ENCODE peak calls at places on chromosomes 3 and 15, in nine cellular contexts. H, L, I, Z, E, B, N, M and Q are unnamed samples.

GRCh38 chr15:67303490-67304363 is 49.1 kb downstream of the IQCH start:
- DNase-seq in N (peak; percentile 49), I (no peak), H (no peak), M (peak; percentile 32), L (no peak), Z (peak; percentile 6), B (peak; percentile 23), E (peak; percentile 10), Q (no peak)

GRCh38 chr3:186381424-186382216 is 19.6 kb upstream of the DGKG start:
- DNase-seq in E (peak; percentile 22), M (no peak), I (peak; percentile 48), L (no peak), B (peak; percentile 16), H (no peak), N (no peak), Z (no peak), Q (no peak)

GRCh38 chr3:5572168-5572567 is 384.7 kb downstream of the EDEM1 start:
- DNase-seq in E (no peak), N (no peak), H (no peak), I (no peak), B (no peak), L (no peak), M (no peak), Z (no peak), Q (no peak)

GRCh38 chr3:113516115-113516505 is 1.2 kb upstream of the SPICE1 start:
- DNase-seq in I (no peak), M (no peak), H (no peak), E (peak; percentile 42), Z (peak; percentile 12), B (no peak), N (peak; percentile 33), L (no peak), Q (no peak)

GRCh38 chr3:27633224-27633545 is 88.9 kb downstream of the EOMES start:
- DNase-seq in N (no peak), B (no peak), I (no peak), L (no peak), Z (no peak), M (peak; percentile 60), H (no peak), E (no peak), Q (no peak)

GRCh38 chr15:89781891-89782618 is 5.9 kb downstream of the MESP2 start:
- DNase-seq in H (no peak), Z (no peak), L (no peak), N (no peak), M (peak; percentile 76), E (peak; percentile 37), I (no peak), B (peak; percentile 94), Q (no peak)

GRCh38 chr15:76340198-76340801 is 3.7 kb downstream of the ISL2 start:
- DNase-seq in L (peak; percentile 71), I (peak; percentile 71), H (no peak), Z (no peak), E (peak; percentile 28), M (peak; percentile 25), B (peak; percentile 13), N (peak; percentile 67), Q (peak; percentile 79)

GRCh38 chr3:196517919-196518318 is 2.8 kb upstream of the SMCO1 start:
- DNase-seq in N (no peak), M (no peak), I (no peak), B (peak; percentile 68), L (no peak), H (no peak), E (no peak), Z (no peak), Q (no peak)

GRCh38 chr3:86845731-86846130 is 145.2 kb downstream of the VGLL3 start:
- DNase-seq in L (no peak), I (no peak), H (no peak), Z (no peak), M (no peak), N (no peak), B (no peak), E (no peak), Q (no peak)

GRCh38 chr15:69578792-69579587 is 126.4 kb downstream of the RPLP1 start:
- DNase-seq in M (peak; percentile 52), B (peak; percentile 21), L (no peak), N (peak; percentile 34), I (peak; percentile 89), E (peak; percentile 87), H (no peak), Z (no peak), Q (peak; percentile 94)

GRCh38 chr3:124620600-124621063 is 109.6 kb upstream of the UMPS start:
- DNase-seq in I (peak; percentile 56), H (no peak), E (peak; percentile 75), N (peak; percentile 67), B (no peak), L (no peak), M (peak; percentile 29), Z (peak; percentile 40), Q (peak; percentile 53)

GRCh38 chr3:98921957-98922356 is 20.5 kb upstream of the DCBLD2 start:
- DNase-seq in Z (peak; percentile 23), H (no peak), N (no peak), B (no peak), E (no peak), M (peak; percentile 55), I (no peak), L (no peak), Q (no peak)

GRCh38 chr3:94066829-94067470 is 4.1 kb downstream of the NSUN3 start:
- DNase-seq in Z (no peak), M (no peak), H (no peak), L (no peak), I (no peak), N (peak; percentile 29), B (no peak), E (no peak), Q (no peak)

GRCh38 chr3:51999861-52000260 is 4.2 kb upstream of the RPL29 start:
- DNase-seq in I (no peak), H (no peak), M (no peak), N (no peak), B (no peak), Z (no peak), L (no peak), E (no peak), Q (no peak)

GRCh38 chr3:44077267-44077666 is 164.4 kb upstream of the TOPAZ1 start:
- DNase-seq in I (no peak), B (no peak), L (no peak), M (no peak), Z (no peak), H (no peak), N (no peak), E (no peak), Q (no peak)

GRCh38 chr15:79184465-79184892 is 93.9 kb upstream of the RASGRF1 start:
- DNase-seq in N (peak; percentile 56), L (peak; percentile 75), M (peak; percentile 41), B (peak; percentile 42), H (peak; percentile 64), Z (peak; percentile 75), I (peak; percentile 61), E (peak; percentile 66), Q (peak; percentile 81)

GRCh38 chr3:128503751-128504532 is 10.9 kb upstream of the GATA2 start:
- DNase-seq in E (no peak), I (no peak), L (no peak), M (no peak), N (no peak), Z (no peak), H (no peak), B (no peak), Q (no peak)

GRCh38 chr3:143775401-143775970 is 72.8 kb downstream of the SLC9A9 start:
- DNase-seq in B (peak; percentile 44), H (no peak), I (no peak), L (no peak), N (peak; percentile 57), Z (no peak), E (no peak), M (peak; percentile 7), Q (no peak)

GRCh38 chr15:29480278-29480677 is 210.7 kb upstream of the NSMCE3 start:
- DNase-seq in L (no peak), M (no peak), Z (no peak), B (no peak), N (no peak), I (no peak), H (no peak), E (no peak), Q (no peak)

GRCh38 chr15:76577879-76578512 is 241.4 kb downstream of the ISL2 start:
- DNase-seq in M (no peak), Z (no peak), I (no peak), H (no peak), B (peak; percentile 1), L (no peak), E (no peak), N (no peak), Q (no peak)

GRCh38 chr3:33704891-33705290 is 13.2 kb downstream of the CLASP2 start:
- DNase-seq in I (no peak), L (no peak), N (no peak), M (no peak), Z (no peak), H (no peak), E (no peak), B (peak; percentile 34), Q (no peak)
- H3K9me3 ChIP-seq in I (no peaks in the 10 kb centered on the region), L (peaks cover 14% of the 10 kb centered on the region), N (no peaks in the 10 kb centered on the region), M (no peaks in the 10 kb centered on the region), Z (no peaks in the 10 kb centered on the region), H (peaks cover 36% of the 10 kb centered on the region), E (peaks cover 8% of the 10 kb centered on the region), B (peaks cover 7% of the 10 kb centered on the region), Q (peaks cover 1% of the 10 kb centered on the region)

DNA sequence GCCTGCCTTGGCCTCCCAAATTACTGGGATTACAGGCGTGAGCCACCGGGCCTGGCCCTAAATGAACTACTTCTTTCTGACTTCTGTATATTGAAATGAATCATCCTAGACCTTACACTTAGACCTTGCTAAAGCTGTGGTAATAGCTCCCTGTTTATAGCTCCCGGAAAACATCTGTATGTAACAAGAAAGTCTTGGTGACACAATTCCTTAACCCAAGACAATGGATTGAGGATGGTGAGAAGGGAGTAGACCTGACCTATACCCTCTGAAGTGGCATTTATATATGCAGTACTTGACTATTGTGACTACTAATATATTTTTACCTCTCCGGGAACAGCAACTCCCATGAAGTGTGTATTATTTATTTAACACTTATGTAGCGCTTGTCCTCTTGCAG is 48.0 kb upstream of the TBL1XR1 start:
- DNase-seq in M (no peak), L (no peak), E (no peak), N (no peak), B (no peak), I (no peak), H (no peak), Z (no peak), Q (no peak)
- H3K27ac ChIP-seq in M (no peak overlapping the region), L (no peak overlapping the region), E (peak overlapping the region; percentile 49), N (no peak overlapping the region), B (no peak overlapping the region), I (no peak overlapping the region), H (no peak overlapping the region), Z (no peak overlapping the region), Q (no peak overlapping the region)

GRCh38 chr3:189941679-189942078 is 179.0 kb downstream of the P3H2 start:
- DNase-seq in H (no peak), Z (no peak), L (no peak), N (peak; percentile 53), E (no peak), M (peak; percentile 89), B (peak; percentile 80), I (no peak), Q (no peak)
- H3K4me1 ChIP-seq in H (no peaks in the 10 kb centered on the region), Z (no peaks in the 10 kb centered on the region), L (no peaks in the 10 kb centered on the region), N (peaks cover 16% of the 10 kb centered on the region), E (peaks cover 6% of the 10 kb centered on the region), M (no peaks in the 10 kb centered on the region), B (peaks cover 37% of the 10 kb centered on the region), I (no peaks in the 10 kb centered on the region), Q (no peaks in the 10 kb centered on the region)

DNA sequence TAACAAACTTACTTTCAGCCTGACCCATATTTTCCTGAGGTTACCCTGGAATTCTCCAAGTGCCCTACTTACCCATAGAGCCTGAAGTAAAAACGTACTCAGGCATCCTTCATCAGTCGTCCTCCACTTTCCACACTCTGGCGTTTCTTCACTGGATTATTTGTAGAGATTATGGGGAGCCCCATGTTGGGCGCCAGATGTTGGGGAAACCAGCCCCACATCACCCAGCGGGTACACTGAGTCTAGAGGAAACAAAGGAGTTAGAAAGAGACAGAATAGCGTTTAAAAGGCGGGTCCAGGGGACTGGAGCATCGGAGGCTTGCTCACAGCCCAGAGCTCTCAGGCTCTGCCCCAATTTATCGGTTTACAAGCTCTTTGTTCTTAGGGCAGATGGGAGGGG is 9.7 kb upstream of the SLC28A2 start:
- DNase-seq in H (no peak), B (peak; percentile 36), N (no peak), L (peak; percentile 6), E (no peak), I (no peak), M (peak; percentile 4), Z (no peak), Q (no peak)
- H3K9me3 ChIP-seq in H (peaks cover 86% of the 10 kb centered on the region), B (peaks cover 15% of the 10 kb centered on the region), N (no peaks in the 10 kb centered on the region), L (peaks cover 7% of the 10 kb centered on the region), E (peaks cover 53% of the 10 kb centered on the region), I (no peaks in the 10 kb centered on the region), M (no peaks in the 10 kb centered on the region), Z (peaks cover 13% of the 10 kb centered on the region), Q (peaks cover 19% of the 10 kb centered on the region)